ENCODE peak calls at places on chromosome 18, in eight cellular contexts. W, O, H, A, F, G, B and K are unnamed samples.

GRCh38 chr18:10266236-10266585 is 188.2 kb upstream of the APCDD1 start:
- DNase-seq in W (no peak), O (no peak), H (no peak), A (no peak), F (no peak), G (no peak), B (no peak), K (no peak)

GRCh38 chr18:25298853-25299274 is 53.1 kb downstream of the ZNF521 start:
- DNase-seq in W (peak; percentile 86), O (no peak), H (peak; percentile 88), A (peak; percentile 56), F (no peak), G (no peak), B (peak; percentile 89), K (peak; percentile 92)

GRCh38 chr18:3060667-3061580 is 48.0 kb upstream of the LPIN2 start:
- DNase-seq in W (no peak), O (peak; percentile 66), H (no peak), A (no peak), F (no peak), G (peak; percentile 53), B (no peak), K (no peak)

GRCh38 chr18:24136967-24137373 is 1.9 kb upstream of the CABYR start:
- DNase-seq in W (no peak), O (no peak), H (no peak), A (no peak), F (no peak), G (no peak), B (no peak), K (no peak)

GRCh38 chr18:61618816-61619215 is 274.0 kb downstream of the RNF152 start:
- DNase-seq in W (no peak), O (no peak), H (no peak), A (no peak), F (no peak), G (no peak), B (no peak), K (no peak)

GRCh38 chr18:58762781-58763171 is 91.5 kb downstream of the MALT1 start:
- DNase-seq in W (no peak), O (no peak), H (no peak), A (no peak), F (peak; percentile 43), G (no peak), B (no peak), K (no peak)

GRCh38 chr18:27966872-27967271 is 210.1 kb downstream of the CDH2 start:
- DNase-seq in W (no peak), O (no peak), H (no peak), A (no peak), F (no peak), G (no peak), B (no peak), K (no peak)

GRCh38 chr18:48548404-48548771 is 9.6 kb downstream of the CTIF start:
- DNase-seq in W (peak; percentile 82), O (no peak), H (no peak), A (no peak), F (peak; percentile 73), G (no peak), B (no peak), K (peak; percentile 61)

GRCh38 chr18:74731097-74731496 is 133.4 kb downstream of the ZNF407 start:
- DNase-seq in W (peak; percentile 41), O (no peak), H (peak; percentile 48), A (peak; percentile 4), F (no peak), G (no peak), B (peak; percentile 51), K (peak; percentile 56)

GRCh38 chr18:22848618-22849017 is 84.5 kb upstream of the RBBP8 start:
- DNase-seq in W (peak; percentile 83), O (no peak), H (no peak), A (no peak), F (no peak), G (no peak), B (no peak), K (peak; percentile 93)

GRCh38 chr18:44826418-44827259 is 146.0 kb downstream of the SETBP1 start:
- DNase-seq in W (peak; percentile 72), O (no peak), H (peak; percentile 79), A (peak; percentile 67), F (peak; percentile 85), G (no peak), B (peak; percentile 98), K (peak; percentile 97)

GRCh38 chr18:3456686-3457069 is 6.7 kb downstream of the TGIF1 start:
- DNase-seq in W (no peak), O (no peak), H (no peak), A (no peak), F (no peak), G (no peak), B (peak; percentile 13), K (no peak)

GRCh38 chr18:78174737-78175136 is 804.9 kb upstream of the SALL3 start:
- DNase-seq in W (no peak), O (no peak), H (no peak), A (no peak), F (no peak), G (no peak), B (no peak), K (no peak)

GRCh38 chr18:68542818-68543217 is 172.1 kb downstream of the TMX3 start:
- DNase-seq in W (no peak), O (no peak), H (no peak), A (no peak), F (no peak), G (no peak), B (no peak), K (no peak)

GRCh38 chr18:10170375-10170774 is 256.6 kb downstream of the VAPA start:
- DNase-seq in W (no peak), O (no peak), H (no peak), A (no peak), F (no peak), G (no peak), B (peak; percentile 14), K (peak; percentile 34)

GRCh38 chr18:77143196-77143595 is 10.6 kb upstream of the MBP start:
- DNase-seq in W (no peak), O (no peak), H (no peak), A (no peak), F (no peak), G (no peak), B (no peak), K (no peak)

GRCh38 chr18:42201137-42201536 is 246.1 kb downstream of the PIK3C3 start:
- DNase-seq in W (no peak), O (no peak), H (no peak), A (no peak), F (no peak), G (no peak), B (no peak), K (no peak)

GRCh38 chr18:58078889-58079573 is 35.0 kb downstream of the NEDD4L start:
- DNase-seq in W (no peak), O (no peak), H (no peak), A (no peak), F (no peak), G (no peak), B (no peak), K (no peak)

GRCh38 chr18:48027401-48027931 is 97.0 kb upstream of the SMAD2 start:
- DNase-seq in W (no peak), O (no peak), H (no peak), A (no peak), F (no peak), G (no peak), B (no peak), K (peak; percentile 43)

GRCh38 chr18:76953186-76953982 is 131.0 kb downstream of the ZNF236 start:
- DNase-seq in W (no peak), O (no peak), H (no peak), A (no peak), F (peak; percentile 81), G (no peak), B (peak; percentile 67), K (peak; percentile 40)

GRCh38 chr18:53796042-53796729 is 428.3 kb downstream of the MBD2 start:
- DNase-seq in W (peak; percentile 91), O (no peak), H (peak; percentile 18), A (no peak), F (peak; percentile 63), G (no peak), B (peak; percentile 89), K (peak; percentile 92)

GRCh38 chr18:63850010-63850409 is 37.5 kb upstream of the SERPINB2 start:
- DNase-seq in W (no peak), O (no peak), H (no peak), A (peak; percentile 29), F (no peak), G (no peak), B (no peak), K (peak; percentile 39)

GRCh38 chr18:34631071-34631470 is 79.0 kb upstream of the DTNA start:
- DNase-seq in W (no peak), O (no peak), H (no peak), A (no peak), F (no peak), G (no peak), B (no peak), K (no peak)

GRCh38 chr18:59376351-59376935 is 17.4 kb upstream of the LMAN1 start:
- DNase-seq in W (no peak), O (no peak), H (no peak), A (no peak), F (no peak), G (no peak), B (no peak), K (no peak)

GRCh38 chr18:12278153-12278764 is 24.1 kb downstream of the CIDEA start:
- DNase-seq in W (peak; percentile 47), O (no peak), H (no peak), A (peak; percentile 39), F (no peak), G (no peak), B (no peak), K (peak; percentile 26)

GRCh38 chr18:37393945-37394609 is 171.5 kb downstream of the CELF4 start:
- DNase-seq in W (no peak), O (no peak), H (peak; percentile 59), A (peak; percentile 63), F (peak; percentile 78), G (no peak), B (peak; percentile 29), K (peak; percentile 88)
- H3K4me3 ChIP-seq in W (no peak overlapping the region), O (no peak overlapping the region), H (peak overlapping the region; percentile 56), A (peak overlapping the region; percentile 51), F (peak overlapping the region; percentile 28), G (no peak overlapping the region), B (peak overlapping the region; percentile 30), K (peak overlapping the region; percentile 39)

DNA sequence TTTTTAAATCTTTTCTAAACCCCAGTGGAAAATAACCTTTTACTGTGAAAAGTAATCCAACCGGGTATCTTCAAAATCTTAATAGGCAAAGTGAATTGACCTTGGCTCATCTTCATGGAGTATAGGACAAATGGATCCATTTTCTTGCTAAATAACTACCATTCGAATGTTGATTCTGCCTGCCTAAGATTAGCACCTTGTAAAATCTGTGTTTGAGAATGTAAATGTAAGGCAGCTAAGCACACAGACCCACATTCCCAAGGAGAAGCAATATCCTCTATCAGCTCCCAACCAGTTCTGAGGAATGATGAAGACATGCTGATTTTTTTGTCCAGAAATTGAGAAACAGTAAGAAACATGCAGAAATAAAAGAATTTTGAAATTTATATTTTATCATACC is 509.8 kb upstream of the SMIM21 start:
- DNase-seq in W (no peak), O (no peak), H (no peak), A (no peak), F (no peak), G (no peak), B (no peak), K (no peak)
- H3K4me3 ChIP-seq in W (no peak overlapping the region), O (no peak overlapping the region), H (no peak overlapping the region), A (no peak overlapping the region), F (no peak overlapping the region), G (no peak overlapping the region), B (no peak overlapping the region), K (no peak overlapping the region)

GRCh38 chr18:6884944-6885343 is 155.4 kb downstream of the ARHGAP28 start:
- DNase-seq in W (no peak), O (no peak), H (no peak), A (no peak), F (no peak), G (no peak), B (peak; percentile 52), K (no peak)
- H3K4me3 ChIP-seq in W (no peak overlapping the region), O (no peak overlapping the region), H (no peak overlapping the region), A (no peak overlapping the region), F (no peak overlapping the region), G (no peak overlapping the region), B (no peak overlapping the region), K (no peak overlapping the region)

GRCh38 chr18:62799977-62800376 is 84.6 kb downstream of the PHLPP1 start:
- DNase-seq in W (no peak), O (no peak), H (no peak), A (peak; percentile 23), F (no peak), G (no peak), B (no peak), K (no peak)
- H3K4me3 ChIP-seq in W (no peak overlapping the region), O (no peak overlapping the region), H (no peak overlapping the region), A (no peak overlapping the region), F (no peak overlapping the region), G (no peak overlapping the region), B (no peak overlapping the region), K (no peak overlapping the region)